ENCODE peak calls at places on chromosome 7, in five cellular contexts. X, O, J, E and M are unnamed samples.

GRCh38 chr7:40356871-40357676 is 222.3 kb downstream of the SUGCT start:
- DNase-seq in X (no peak), O (no peak), J (no peak), E (no peak), M (no peak)

GRCh38 chr7:816751-817671 is 15.3 kb upstream of the SUN1 start:
- DNase-seq in X (peak; percentile 37), O (peak; percentile 13), J (no peak), E (no peak), M (no peak)

GRCh38 chr7:151869968-151870918 is 6.7 kb downstream of the PRKAG2 start:
- DNase-seq in X (no peak), O (no peak), J (no peak), E (no peak), M (no peak)

GRCh38 chr7:105487559-105488218 is 34.4 kb downstream of the PUS7 start:
- DNase-seq in X (no peak), O (no peak), J (peak; percentile 61), E (no peak), M (no peak)

GRCh38 chr7:44646921-44647636 is 40.7 kb downstream of the OGDH start:
- DNase-seq in X (no peak), O (no peak), J (no peak), E (no peak), M (no peak)

GRCh38 chr7:23710000-23710399 is at the start of gene STK31:
- DNase-seq in X (no peak), O (no peak), J (no peak), E (no peak), M (no peak)

GRCh38 chr7:139541600-139542307 is 18.3 kb downstream of the CLEC2L start:
- DNase-seq in X (no peak), O (no peak), J (no peak), E (no peak), M (no peak)

GRCh38 chr7:73436031-73436929 is 2.7 kb downstream of the FZD9 start:
- DNase-seq in X (no peak), O (no peak), J (no peak), E (no peak), M (no peak)

GRCh38 chr7:21318190-21318915 is 109.5 kb upstream of the SP4 start:
- DNase-seq in X (no peak), O (no peak), J (no peak), E (no peak), M (no peak)

GRCh38 chr7:91557789-91558396 is 293.7 kb downstream of the FZD1 start:
- DNase-seq in X (no peak), O (no peak), J (no peak), E (no peak), M (no peak)

GRCh38 chr7:102439963-102440795 is 6.8 kb downstream of the ORAI2 start:
- DNase-seq in X (no peak), O (no peak), J (peak; percentile 77), E (no peak), M (no peak)

GRCh38 chr7:47783456-47784240 is 164.6 kb downstream of the PKD1L1 start:
- DNase-seq in X (no peak), O (no peak), J (no peak), E (no peak), M (no peak)